ENCODE peak calls at places on chromosomes 16 and 17, in four cellular contexts. T is WTC11, J is fibroblast of the aortic adventitia, W is HFFc6. K is an unnamed sample.

GRCh38 chr16:57096793-57097192 is 4.4 kb downstream of the CPNE2 start:
- DNase-seq in T (no peak), J (no peak), W (no peak), K (no peak)

GRCh38 chr17:48842746-48843145 is 11.9 kb downstream of the CALCOCO2 start:
- DNase-seq in J (no peak), T (no peak), W (no peak), K (no peak)

GRCh38 chr17:58328195-58329034 is at the start of gene TSPOAP1:
- DNase-seq in J (no peak), W (no peak), T (peak), K (peak)

GRCh38 chr16:55471448-55472097 is 7.4 kb upstream of the MMP2 start:
- DNase-seq in J (peak), W (peak), T (no peak), K (no peak)

GRCh38 chr16:13672196-13672595 is 247.8 kb upstream of the ERCC4 start:
- DNase-seq in J (no peak), T (no peak), W (no peak), K (no peak)

GRCh38 chr17:56945938-56946337 is 14.9 kb downstream of the COIL start:
- DNase-seq in T (no peak), W (no peak), J (no peak), K (no peak)

GRCh38 chr17:75683467-75684041 is 16.4 kb downstream of the SAP30BP start:
- DNase-seq in T (no peak), W (peak), J (peak), K (no peak)

GRCh38 chr16:476039-476438 is 50.6 kb downstream of the RAB11FIP3 start:
- DNase-seq in J (no peak), T (no peak), W (no peak), K (no peak)

GRCh38 chr17:3693829-3694231 is 2.1 kb downstream of the P2RX5 start:
- DNase-seq in W (no peak), J (no peak), T (no peak), K (peak)

GRCh38 chr16:85916141-85916890 is 17.4 kb downstream of the IRF8 start:
- DNase-seq in T (no peak), W (no peak), J (peak), K (peak)

GRCh38 chr17:9792181-9792840 is 919 bp upstream of the DHRS7C start:
- DNase-seq in T (no peak), J (no peak), W (no peak), K (no peak)

GRCh38 chr17:80212962-80213650 is 7.0 kb downstream of the SGSH start:
- DNase-seq in T (no peak), W (no peak), J (no peak), K (no peak)

GRCh38 chr16:80462902-80463301 is 77.9 kb upstream of the DYNLRB2 start:
- DNase-seq in T (no peak), J (no peak), W (no peak), K (no peak)

GRCh38 chr16:64391009-64391663 is 730.7 kb downstream of the CDH11 start:
- DNase-seq in W (peak), T (no peak), J (peak), K (no peak)

GRCh38 chr16:1759511-1759910 is 11.8 kb downstream of the NME3 start:
- DNase-seq in T (no peak), J (no peak), W (no peak), K (no peak)

GRCh38 chr17:43224146-43224705 is 4.2 kb downstream of the CCDC200 start:
- DNase-seq in J (no peak), W (no peak), T (no peak), K (no peak)

GRCh38 chr16:67966549-67967182 is 1.8 kb downstream of the SLC12A4 start:
- DNase-seq in T (peak), J (peak), W (peak), K (no peak)

GRCh38 chr16:77624085-77624484 is 98.2 kb upstream of the NUDT7 start:
- DNase-seq in J (no peak), T (no peak), W (no peak), K (no peak)

GRCh38 chr17:2796164-2797140 is at the start of gene RAP1GAP2:
- DNase-seq in T (no peak), J (no peak), W (no peak), K (peak)

GRCh38 chr17:52048503-52048902 is 110.0 kb downstream of the CA10 start:
- DNase-seq in J (no peak), W (no peak), T (no peak), K (no peak)

GRCh38 chr17:56023851-56024250 is 129.4 kb upstream of the ANKFN1 start:
- DNase-seq in J (no peak), W (no peak), T (no peak), K (no peak)

GRCh38 chr16:17947637-17948036 is 388.9 kb downstream of the NPIPA8 start:
- DNase-seq in W (no peak), T (no peak), J (no peak), K (no peak)

GRCh38 chr17:39239640-39240314 is 14.0 kb upstream of the STAC2 start:
- DNase-seq in J (no peak), T (peak), W (no peak), K (peak)

GRCh38 chr17:45147581-45148182 is 593 bp upstream of the HEXIM1 start:
- DNase-seq in W (peak), T (peak), J (peak), K (peak)

GRCh38 chr17:38732376-38733314 is 2.5 kb downstream of the CISD3 start:
- DNase-seq in W (no peak), J (no peak), T (no peak), K (no peak)

GRCh38 chr17:33209671-33210070 is 83.4 kb downstream of the ASIC2 start:
- DNase-seq in J (no peak), W (no peak), T (no peak), K (no peak)

GRCh38 chr17:32279933-32280716 is 14.5 kb downstream of the RHBDL3 start:
- DNase-seq in J (no peak), T (peak), W (no peak), K (no peak)

GRCh38 chr16:57807968-57808528 is 5.8 kb upstream of the KIFC3 start:
- DNase-seq in J (peak), W (peak), T (peak), K (peak)